ENCODE peak calls at places on chromosome 19, in seven cellular contexts. Z is AG08395; C is psoas muscle; B is OCI-LY7; D is kidney tubule cell; R is brain microvascular endothelial cell; Q is activated T-cell treated with anti-CD3 and anti-CD28 coated beads, Interleukin-2, amount 50 U/mL, for 72 hours. V is an unnamed sample.

GRCh38 chr19:36573948-36574726 is 1.0 kb upstream of the ZNF529 start:
- DNase-seq in Z (no peak), C (no peak), B (no peak), D (peak), R (peak), Q (no peak), V (no peak)

GRCh38 chr19:7497292-7497691 is 8.5 kb upstream of the PEX11G start:
- DNase-seq in Z (peak), C (no peak), B (no peak), D (no peak), R (no peak), Q (no peak), V (no peak)

GRCh38 chr19:771332-771785 is 20.4 kb downstream of the MISP start:
- DNase-seq in Z (peak), C (no peak), B (peak), D (peak), R (peak), Q (peak), V (no peak)

GRCh38 chr19:16327501-16327900 is 2.9 kb downstream of the KLF2 start:
- DNase-seq in Z (no peak), C (no peak), B (peak), D (no peak), R (no peak), Q (no peak), V (no peak)

GRCh38 chr19:55319786-55320185 is 5.4 kb downstream of the TMEM150B start:
- DNase-seq in Z (peak), C (peak), B (peak), D (no peak), R (peak), Q (no peak), V (no peak)

GRCh38 chr19:36008336-36008978 is at the start of gene SYNE4:
- DNase-seq in Z (no peak), C (no peak), B (no peak), D (peak), R (no peak), Q (no peak), V (no peak)

GRCh38 chr19:46478356-46478986 is 7.1 kb upstream of the PNMA8A start:
- DNase-seq in Z (peak), C (no peak), B (peak), D (peak), R (peak), Q (no peak), V (peak)

GRCh38 chr19:8208119-8208709 is 956 bp upstream of the CERS4 start:
- DNase-seq in Z (no peak), C (peak), B (no peak), D (no peak), R (no peak), Q (no peak), V (peak)

GRCh38 chr19:51699170-51699569 is 6.0 kb downstream of the SPACA6 start:
- DNase-seq in Z (no peak), C (no peak), B (no peak), D (no peak), R (no peak), Q (no peak), V (no peak)

GRCh38 chr19:41016488-41017071 is 25.5 kb downstream of the CYP2B6 start:
- DNase-seq in Z (no peak), C (no peak), B (no peak), D (no peak), R (no peak), Q (no peak), V (no peak)

GRCh38 chr19:6066661-6067646 is 43.3 kb downstream of the RFX2 start:
- DNase-seq in Z (peak), C (peak), B (no peak), D (peak), R (peak), Q (no peak), V (peak)

GRCh38 chr19:45960595-45961235 is 12.9 kb downstream of the NOVA2 start:
- DNase-seq in Z (no peak), C (no peak), B (no peak), D (no peak), R (no peak), Q (no peak), V (no peak)

GRCh38 chr19:51365211-51366049 is 758 bp downstream of the ETFB start:
- DNase-seq in Z (peak), C (peak), B (peak), D (peak), R (peak), Q (no peak), V (no peak)

GRCh38 chr19:1254530-1255185 is 6.3 kb downstream of the MIDN start:
- DNase-seq in Z (no peak), C (no peak), B (no peak), D (no peak), R (no peak), Q (no peak), V (no peak)

GRCh38 chr19:34990578-34991192 is 9.4 kb upstream of the GRAMD1A start:
- DNase-seq in Z (no peak), C (no peak), B (no peak), D (no peak), R (no peak), Q (peak), V (no peak)

GRCh38 chr19:2192862-2193261 is 29.1 kb downstream of the DOT1L start:
- DNase-seq in Z (no peak), C (no peak), B (no peak), D (no peak), R (no peak), Q (no peak), V (no peak)

GRCh38 chr19:1104452-1105216 is 840 bp downstream of the GPX4 start:
- DNase-seq in Z (peak), C (peak), B (peak), D (peak), R (no peak), Q (peak), V (peak)

GRCh38 chr19:4570423-4570822 is 10.9 kb upstream of the SEMA6B start:
- DNase-seq in Z (no peak), C (no peak), B (no peak), D (no peak), R (no peak), Q (no peak), V (no peak)

GRCh38 chr19:56942749-56943148 is 102.2 kb upstream of the PEG3 start:
- DNase-seq in Z (no peak), C (peak), B (peak), D (no peak), R (no peak), Q (peak), V (no peak)

GRCh38 chr19:58279042-58279924 is 528 bp downstream of the ZNF8 start:
- DNase-seq in Z (peak), C (peak), B (peak), D (peak), R (peak), Q (peak), V (peak)

GRCh38 chr19:9962623-9963290 is 26.4 kb upstream of the OLFM2 start:
- DNase-seq in Z (no peak), C (no peak), B (no peak), D (no peak), R (no peak), Q (no peak), V (no peak)

GRCh38 chr19:13037718-13038117 is 42.4 kb downstream of the NFIX start:
- DNase-seq in Z (no peak), C (no peak), B (no peak), D (no peak), R (no peak), Q (no peak), V (no peak)

GRCh38 chr19:53772943-53773342 is 51.2 kb downstream of the NLRP12 start:
- DNase-seq in Z (peak), C (no peak), B (peak), D (peak), R (peak), Q (peak), V (no peak)

GRCh38 chr19:13078897-13079541 is 23.6 kb downstream of the LYL1 start:
- DNase-seq in Z (no peak), C (no peak), B (no peak), D (no peak), R (no peak), Q (no peak), V (peak)

GRCh38 chr19:43362745-43363144 is 9.3 kb downstream of the CD177 start:
- DNase-seq in Z (no peak), C (no peak), B (no peak), D (no peak), R (no peak), Q (no peak), V (no peak)

GRCh38 chr19:50711805-50712204 is 7.8 kb downstream of the SHANK1 start:
- DNase-seq in Z (no peak), C (no peak), B (no peak), D (no peak), R (no peak), Q (no peak), V (no peak)

GRCh38 chr19:56110515-56111448 is 10.3 kb downstream of the ZNF787 start:
- DNase-seq in Z (no peak), C (peak), B (no peak), D (peak), R (peak), Q (no peak), V (no peak)

GRCh38 chr19:3154957-3155736 is 19.3 kb downstream of the GNA15 start:
- DNase-seq in Z (peak), C (peak), B (peak), D (peak), R (peak), Q (peak), V (no peak)

GRCh38 chr19:53091413-53091812 is 11.8 kb downstream of the ZNF160 start:
- DNase-seq in Z (no peak), C (no peak), B (no peak), D (no peak), R (no peak), Q (no peak), V (no peak)

GRCh38 chr19:35153701-35154534 is 617 bp upstream of the FXYD5 start:
- DNase-seq in Z (peak), C (peak), B (peak), D (peak), R (no peak), Q (peak), V (no peak)